ENCODE peak calls at places on chromosomes 12 and 14, in nine cellular contexts. X is A549; D is CD4-positive, CD25-positive, alpha-beta regulatory T cell; J is SJCRH30; M is suprapubic skin; N is CD4-positive, alpha-beta memory T cell; Y is CD8-positive, alpha-beta T cell; F is heart left ventricle; P is esophagus muscularis mucosa. Z is an unnamed sample. For H3K4me1, the result is how much of the 10 kb centered on the place peaks cover.

GRCh38 chr14:49982522-49982951 is 89.7 kb downstream of the ARF6 start:
- DNase-seq in X (peak), D (no peak), J (no peak), M (no peak), N (peak), Y (no peak), F (no peak), P (no peak), Z (no peak)

GRCh38 chr12:88578821-88579518 is 1.3 kb downstream of the KITLG start:
- DNase-seq in X (peak), D (no peak), J (peak), M (no peak), N (no peak), Y (no peak), F (no peak), P (no peak), Z (peak)

GRCh38 chr14:72254940-72255472 is 322.8 kb downstream of the RGS6 start:
- DNase-seq in X (no peak), D (no peak), J (no peak), M (no peak), N (no peak), Y (no peak), F (no peak), P (peak), Z (no peak)

GRCh38 chr14:56300495-56300894 is 182.3 kb downstream of the PELI2 start:
- DNase-seq in X (no peak), D (no peak), J (peak), M (no peak), N (no peak), Y (no peak), F (no peak), P (no peak), Z (no peak)

GRCh38 chr12:6532051-6532926 is 2.0 kb upstream of the GAPDH start:
- DNase-seq in X (peak), D (peak), J (peak), M (no peak), N (peak), Y (peak), F (no peak), P (no peak), Z (peak)

GRCh38 chr12:55068416-55069010 is 48.7 kb downstream of the NEUROD4 start:
- DNase-seq in X (peak), D (peak), J (peak), M (no peak), N (peak), Y (peak), F (no peak), P (no peak), Z (peak)

GRCh38 chr14:95507174-95507573 is 9.3 kb downstream of the SYNE3 start:
- DNase-seq in X (no peak), D (no peak), J (no peak), M (peak), N (no peak), Y (no peak), F (peak), P (no peak), Z (peak)

GRCh38 chr12:44875954-44876553 is at the start of gene NELL2:
- DNase-seq in X (peak), D (peak), J (peak), M (no peak), N (peak), Y (peak), F (no peak), P (no peak), Z (peak)

GRCh38 chr12:53726342-53726741 is 910 bp downstream of the CALCOCO1 start:
- DNase-seq in X (no peak), D (peak), J (no peak), M (no peak), N (no peak), Y (no peak), F (no peak), P (no peak), Z (no peak)

GRCh38 chr14:28751467-28752058 is 15.0 kb upstream of the FOXG1 start:
- DNase-seq in X (peak), D (peak), J (peak), M (no peak), N (no peak), Y (no peak), F (no peak), P (no peak), Z (no peak)

GRCh38 chr14:105059035-105059916 is 6.0 kb downstream of the GPR132 start:
- DNase-seq in X (no peak), D (peak), J (peak), M (peak), N (peak), Y (peak), F (no peak), P (no peak), Z (no peak)

GRCh38 chr12:116200812-116201211 is 76.7 kb downstream of the MED13L start:
- DNase-seq in X (no peak), D (no peak), J (no peak), M (no peak), N (no peak), Y (no peak), F (no peak), P (no peak), Z (no peak)

GRCh38 chr12:27602516-27602915 is 78.5 kb downstream of the PPFIBP1 start:
- DNase-seq in X (no peak), D (no peak), J (no peak), M (no peak), N (no peak), Y (no peak), F (no peak), P (no peak), Z (no peak)

GRCh38 chr14:65879218-65880009 is 466.9 kb downstream of the FUT8 start:
- DNase-seq in X (peak), D (peak), J (no peak), M (no peak), N (no peak), Y (no peak), F (no peak), P (no peak), Z (no peak)

GRCh38 chr12:20475542-20475941 is 107.2 kb downstream of the PDE3A start:
- DNase-seq in X (no peak), D (no peak), J (no peak), M (no peak), N (no peak), Y (no peak), F (no peak), P (no peak), Z (no peak)

GRCh38 chr12:91364591-91365184 is 182.1 kb upstream of the DCN start:
- DNase-seq in X (no peak), D (no peak), J (no peak), M (no peak), N (no peak), Y (no peak), F (no peak), P (no peak), Z (no peak)

DNA sequence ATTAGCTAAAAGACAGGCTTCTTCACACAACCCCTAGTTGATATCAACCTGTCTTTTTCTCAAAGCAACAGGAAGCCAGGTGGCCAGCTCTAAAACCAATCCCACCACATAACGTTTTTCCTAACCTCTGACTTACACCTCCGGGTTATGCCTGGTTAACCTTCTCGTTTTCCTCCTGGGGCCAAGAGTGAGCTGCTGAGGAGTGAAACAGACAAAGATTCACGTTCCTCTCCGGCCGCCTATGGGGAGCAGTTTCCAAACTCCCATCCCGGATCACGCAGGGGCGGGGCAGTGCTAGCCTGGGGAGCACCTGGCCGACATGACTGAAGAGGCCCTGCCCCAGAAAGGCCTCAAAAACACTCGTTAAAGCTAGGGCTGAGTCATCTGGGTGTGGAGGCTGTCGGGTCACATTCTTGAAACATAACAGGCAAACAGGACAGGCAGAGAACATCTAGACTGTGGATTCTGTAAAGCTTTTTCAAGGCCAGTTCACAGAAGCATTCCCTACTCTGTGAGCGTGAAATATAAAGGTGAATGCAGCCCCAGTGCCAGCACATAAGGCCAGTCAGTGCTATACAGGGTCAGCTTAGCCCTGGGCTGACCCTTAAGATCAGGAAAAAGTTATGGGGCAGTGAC is 25.9 kb upstream of the LGALS3 start:
- DNase-seq in X (peak), D (peak), J (peak), M (peak), N (peak), Y (peak), F (peak), P (peak), Z (peak)
- H3K4me3 ChIP-seq in X (peak), D (peak), J (peak), M (peak), N (no peak), Y (no peak), F (no peak), P (no peak), Z (peak)

DNA sequence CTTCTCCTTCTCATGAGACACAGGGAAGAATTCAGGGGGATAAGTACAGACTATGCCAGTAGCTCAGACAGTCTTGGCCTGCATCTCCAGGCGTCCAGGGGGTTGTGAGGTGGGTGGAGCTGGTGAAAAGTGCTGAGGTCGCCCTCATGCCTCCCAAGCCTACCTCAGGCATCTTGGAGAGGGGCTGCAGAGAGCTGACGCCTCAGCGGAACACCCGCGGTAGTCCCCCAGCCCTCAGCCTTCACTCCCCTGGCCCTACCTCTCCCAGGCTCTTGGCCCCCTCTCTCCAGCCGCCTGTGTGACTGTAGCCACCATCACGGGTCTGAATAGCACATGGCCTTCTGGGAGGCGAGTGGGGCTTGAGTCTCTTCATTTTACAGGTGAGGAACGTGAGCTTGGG is 59.8 kb upstream of the DLK1 start:
- DNase-seq in X (no peak), D (no peak), J (no peak), M (no peak), N (no peak), Y (no peak), F (no peak), P (no peak), Z (no peak)
- H3K4me1 ChIP-seq in X (under half), D (under half), J (under half), M (under half), N (under half), Y (under half), F (under half), P (under half), Z (under half)

GRCh38 chr12:121651381-121651780 is 18.1 kb downstream of the MORN3 start:
- DNase-seq in X (no peak), D (no peak), J (no peak), M (no peak), N (no peak), Y (no peak), F (no peak), P (no peak), Z (no peak)

GRCh38 chr12:121653999-121654398 is 15.5 kb downstream of the MORN3 start:
- DNase-seq in X (no peak), D (no peak), J (no peak), M (no peak), N (no peak), Y (no peak), F (no peak), P (no peak), Z (no peak)

GRCh38 chr12:121649819-121650353 is 19.6 kb downstream of the MORN3 start:
- DNase-seq in X (no peak), D (peak), J (no peak), M (no peak), N (peak), Y (no peak), F (no peak), P (no peak), Z (no peak)

GRCh38 chr12:121656122-121656521 is 13.3 kb downstream of the MORN3 start:
- DNase-seq in X (no peak), D (no peak), J (no peak), M (no peak), N (no peak), Y (no peak), F (no peak), P (no peak), Z (no peak)

GRCh38 chr12:121652767-121653497 is 16.5 kb downstream of the MORN3 start:
- DNase-seq in X (no peak), D (no peak), J (no peak), M (no peak), N (no peak), Y (no peak), F (no peak), P (no peak), Z (no peak)
- H3K4me3 ChIP-seq in X (no peak), D (no peak), J (no peak), M (no peak), N (no peak), Y (no peak), F (no peak), P (no peak), Z (no peak)

GRCh38 chr12:59977779-59978178 is 381.9 kb downstream of the SLC16A7 start:
- DNase-seq in X (no peak), D (no peak), J (no peak), M (no peak), N (no peak), Y (no peak), F (no peak), P (no peak), Z (no peak)
- H3K4me1 ChIP-seq in X (under half), D (under half), J (under half), M (under half), N (under half), Y (under half), F (under half), P (under half), Z (under half)

DNA sequence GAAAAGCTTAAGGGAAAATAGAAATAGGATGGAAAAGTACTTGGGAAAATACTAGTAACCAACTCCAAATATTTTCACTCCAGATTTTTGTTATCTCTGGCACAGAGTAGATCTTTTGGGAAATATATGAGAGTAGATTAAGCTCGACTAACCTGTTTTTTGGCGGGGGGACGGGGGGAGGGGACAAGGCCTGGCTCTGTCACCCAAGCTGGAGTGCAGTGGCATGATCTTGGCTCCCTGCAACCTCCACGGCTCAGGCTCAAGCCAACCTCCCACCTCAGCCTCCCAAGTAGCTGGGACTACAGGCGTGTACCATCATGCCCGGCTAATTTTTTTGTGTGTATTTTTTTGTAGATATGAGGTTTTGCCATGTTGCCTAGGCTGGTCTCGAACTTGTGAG is 4.8 kb downstream of the DHRS7 start:
- DNase-seq in X (no peak), D (no peak), J (no peak), M (no peak), N (no peak), Y (no peak), F (no peak), P (peak), Z (no peak)
- H3K4me3 ChIP-seq in X (no peak), D (no peak), J (no peak), M (no peak), N (no peak), Y (no peak), F (no peak), P (no peak), Z (no peak)

DNA sequence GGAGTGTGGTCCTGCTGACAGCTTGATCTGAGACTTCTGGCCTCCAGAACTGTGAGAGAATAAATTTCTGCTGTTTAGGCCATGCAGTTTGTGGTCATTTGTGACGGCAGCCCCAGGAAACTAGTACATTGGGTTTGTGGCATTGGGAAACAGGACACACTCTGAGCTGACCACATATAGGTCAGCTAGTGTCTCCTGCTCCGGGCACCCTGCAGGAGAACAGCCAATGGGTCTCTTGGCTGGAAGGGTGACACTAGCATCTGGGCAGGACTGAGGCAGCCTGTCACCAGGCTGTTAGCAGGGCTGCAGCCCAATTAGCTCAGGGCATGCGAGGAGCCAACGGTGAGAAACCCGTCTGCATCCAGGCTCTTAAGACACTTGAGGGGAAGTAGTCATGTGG is 83.2 kb downstream of the PITPNM2 start:
- DNase-seq in X (no peak), D (no peak), J (no peak), M (no peak), N (no peak), Y (no peak), F (no peak), P (no peak), Z (no peak)
- H3K4me1 ChIP-seq in X (under half), D (under half), J (under half), M (half or more), N (under half), Y (under half), F (half or more), P (half or more), Z (under half)

GRCh38 chr12:33438890-33439586 is 581 bp downstream of the SYT10 start:
- DNase-seq in X (no peak), D (no peak), J (no peak), M (peak), N (no peak), Y (no peak), F (no peak), P (no peak), Z (no peak)

GRCh38 chr12:33440477-33440876 is 858 bp upstream of the SYT10 start:
- DNase-seq in X (no peak), D (no peak), J (no peak), M (no peak), N (no peak), Y (no peak), F (no peak), P (no peak), Z (no peak)

GRCh38 chr12:33439587-33440011 is at the start of gene SYT10:
- DNase-seq in X (no peak), D (peak), J (no peak), M (no peak), N (no peak), Y (no peak), F (no peak), P (no peak), Z (no peak)

GRCh38 chr12:33437598-33437997 is 2.0 kb downstream of the SYT10 start:
- DNase-seq in X (no peak), D (no peak), J (no peak), M (no peak), N (no peak), Y (no peak), F (no peak), P (no peak), Z (no peak)

GRCh38 chr12:33438025-33438772 is 1.4 kb downstream of the SYT10 start:
- DNase-seq in X (no peak), D (no peak), J (no peak), M (no peak), N (no peak), Y (no peak), F (no peak), P (no peak), Z (no peak)
- H3K4me3 ChIP-seq in X (no peak), D (no peak), J (no peak), M (peak), N (no peak), Y (no peak), F (peak), P (peak), Z (no peak)

Z was measured in mucosa of descending colon.